ENCODE peak calls at places on chromosomes 1 and 21, in five cellular contexts. Q is HEK293T, D is SK-N-SH, R is HepG2, C is GM12878. T is an unnamed sample.

GRCh38 chr1:241688940-241689368 is 36.9 kb downstream of the WDR64 start:
- DNase-seq in Q (no peak), D (no peak), R (no peak), C (no peak), T (peak; percentile 66)

GRCh38 chr1:121595089-121595488 is 410.3 kb downstream of the SRGAP2C start:
- DNase-seq in Q (no peak), D (no peak), R (peak; percentile 44), C (no peak), T (peak; percentile 82)

GRCh38 chr1:211944733-211945500 is 90.4 kb downstream of the INTS7 start:
- DNase-seq in Q (no peak), D (no peak), R (peak; percentile 94), C (no peak), T (no peak)

GRCh38 chr1:54312874-54313316 is 93.3 kb downstream of the SSBP3 start:
- DNase-seq in Q (no peak), D (peak; percentile 73), R (peak; percentile 33), C (no peak), T (no peak)

GRCh38 chr1:32500387-32501209 is 35.7 kb downstream of the ZBTB8B start:
- DNase-seq in Q (peak; percentile 90), D (peak; percentile 90), R (no peak), C (no peak), T (peak; percentile 85)

GRCh38 chr21:38159355-38159754 is 97.4 kb upstream of the KCNJ15 start:
- DNase-seq in Q (peak; percentile 65), D (peak; percentile 57), R (peak; percentile 53), C (peak; percentile 19), T (peak; percentile 88)

GRCh38 chr1:88514544-88514943 is 169.5 kb upstream of the PKN2 start:
- DNase-seq in Q (no peak), D (no peak), R (no peak), C (no peak), T (no peak)

GRCh38 chr1:12230549-12231275 is 882 bp downstream of the VPS13D start:
- DNase-seq in Q (no peak), D (peak; percentile 68), R (peak; percentile 27), C (no peak), T (peak; percentile 64)

GRCh38 chr21:14120091-14120734 is 90.5 kb downstream of the LIPI start:
- DNase-seq in Q (peak; percentile 45), D (peak; percentile 25), R (peak; percentile 11), C (peak; percentile 23), T (peak; percentile 78)

GRCh38 chr1:210726621-210727020 is 397.9 kb downstream of the HHAT start:
- DNase-seq in Q (peak; percentile 52), D (no peak), R (no peak), C (no peak), T (peak; percentile 72)

GRCh38 chr1:60596791-60597748 is 485.3 kb upstream of the NFIA start:
- DNase-seq in Q (no peak), D (no peak), R (no peak), C (no peak), T (peak; percentile 22)

GRCh38 chr21:30434033-30434631 is 4.1 kb downstream of the KRTAP13-4 start:
- DNase-seq in Q (peak; percentile 62), D (peak; percentile 33), R (no peak), C (no peak), T (peak; percentile 29)

GRCh38 chr1:36166938-36167910 is 11.3 kb downstream of the MAP7D1 start:
- DNase-seq in Q (no peak), D (no peak), R (no peak), C (no peak), T (no peak)

GRCh38 chr1:36098650-36099365 is 10.1 kb downstream of the ADPRS start:
- DNase-seq in Q (no peak), D (no peak), R (no peak), C (no peak), T (no peak)

GRCh38 chr1:235297579-235297978 is 30.4 kb downstream of the ARID4B start:
- DNase-seq in Q (no peak), D (no peak), R (no peak), C (no peak), T (no peak)

GRCh38 chr1:158150512-158150911 is 30.2 kb upstream of the CD1D start:
- DNase-seq in Q (no peak), D (no peak), R (no peak), C (no peak), T (no peak)

GRCh38 chr1:203325418-203326091 is 20.2 kb downstream of the BTG2 start:
- DNase-seq in Q (no peak), D (no peak), R (no peak), C (no peak), T (no peak)

GRCh38 chr21:26169611-26170470 is 729 bp downstream of the APP start:
- DNase-seq in Q (peak; percentile 60), D (peak; percentile 83), R (no peak), C (no peak), T (peak; percentile 10)

GRCh38 chr1:9101510-9102146 is 27.3 kb downstream of the GPR157 start:
- DNase-seq in Q (peak; percentile 65), D (peak; percentile 68), R (peak; percentile 55), C (no peak), T (peak; percentile 66)

GRCh38 chr1:89781494-89782126 is 39.2 kb upstream of the LRRC8D start:
- DNase-seq in Q (no peak), D (no peak), R (no peak), C (peak; percentile 81), T (no peak)

GRCh38 chr1:32741417-32742131 is 39.0 kb upstream of the SYNC start:
- DNase-seq in Q (peak; percentile 83), D (peak; percentile 88), R (no peak), C (no peak), T (peak; percentile 60)

GRCh38 chr1:110645962-110646735 is 28.6 kb downstream of the KCNA3 start:
- DNase-seq in Q (no peak), D (no peak), R (no peak), C (no peak), T (no peak)

GRCh38 chr1:20307026-20307425 is 16.4 kb downstream of the VWA5B1 start:
- DNase-seq in Q (no peak), D (no peak), R (no peak), C (no peak), T (no peak)

GRCh38 chr1:95117207-95118018 is at the start of gene TLCD4:
- DNase-seq in Q (peak; percentile 88), D (peak; percentile 88), R (peak; percentile 25), C (no peak), T (peak; percentile 77)

GRCh38 chr21:46161800-46162592 is 6.6 kb upstream of the FTCD start:
- DNase-seq in Q (no peak), D (peak; percentile 22), R (no peak), C (no peak), T (no peak)

GRCh38 chr1:153685578-153686340 is 7.3 kb downstream of the NPR1 start:
- DNase-seq in Q (no peak), D (peak; percentile 17), R (no peak), C (no peak), T (no peak)

GRCh38 chr1:220137006-220137794 is 43.3 kb downstream of the IARS2 start:
- DNase-seq in Q (no peak), D (no peak), R (no peak), C (no peak), T (no peak)

GRCh38 chr1:226128487-226129075 is 58.0 kb downstream of the ACBD3 start:
- DNase-seq in Q (no peak), D (peak; percentile 5), R (peak; percentile 50), C (no peak), T (no peak)

GRCh38 chr1:56029329-56030003 is 549.9 kb downstream of the PLPP3 start:
- DNase-seq in Q (no peak), D (no peak), R (peak; percentile 23), C (peak; percentile 5), T (no peak)

GRCh38 chr1:41802532-41803501 is 115.9 kb downstream of the HIVEP3 start:
- DNase-seq in Q (no peak), D (no peak), R (no peak), C (peak; percentile 85), T (no peak)

GRCh38 chr1:155479205-155479604 is 83.4 kb downstream of the ASH1L start:
- DNase-seq in Q (no peak), D (no peak), R (no peak), C (no peak), T (no peak)

GRCh38 chr1:21764615-21765423 is 18.1 kb downstream of the USP48 start:
- DNase-seq in Q (no peak), D (peak; percentile 15), R (no peak), C (no peak), T (peak; percentile 47)

GRCh38 chr21:29149771-29150425 is 19.5 kb downstream of the MAP3K7CL start:
- DNase-seq in Q (no peak), D (no peak), R (no peak), C (no peak), T (no peak)

GRCh38 chr1:58927722-58928085 is 143.9 kb upstream of the JUN start:
- DNase-seq in Q (no peak), D (no peak), R (no peak), C (no peak), T (no peak)

GRCh38 chr21:35527358-35527757 is 478.3 kb upstream of the RUNX1 start:
- DNase-seq in Q (no peak), D (no peak), R (no peak), C (no peak), T (no peak)

GRCh38 chr1:235503333-235504121 is 725 bp downstream of the B3GALNT2 start:
- DNase-seq in Q (peak; percentile 47), D (peak; percentile 55), R (peak; percentile 35), C (no peak), T (no peak)

GRCh38 chr1:184972281-184973055 is 1.8 kb downstream of the NIBAN1 start:
- DNase-seq in Q (no peak), D (no peak), R (no peak), C (no peak), T (no peak)

GRCh38 chr1:215631040-215631439 is 63.9 kb downstream of the KCTD3 start:
- DNase-seq in Q (no peak), D (no peak), R (no peak), C (no peak), T (no peak)
- TF ChIP-seq FOXM1 in Q (no peak), D (no peak), R (no peak), C (no peak), T (no peak)

GRCh38 chr1:113519561-113519960 is 129.2 kb downstream of the MAGI3 start:
- DNase-seq in Q (no peak), D (no peak), R (peak; percentile 30), C (no peak), T (no peak)
- TF ChIP-seq FOXM1 in Q (no peak), D (no peak), R (no peak), C (no peak), T (no peak)

DNA sequence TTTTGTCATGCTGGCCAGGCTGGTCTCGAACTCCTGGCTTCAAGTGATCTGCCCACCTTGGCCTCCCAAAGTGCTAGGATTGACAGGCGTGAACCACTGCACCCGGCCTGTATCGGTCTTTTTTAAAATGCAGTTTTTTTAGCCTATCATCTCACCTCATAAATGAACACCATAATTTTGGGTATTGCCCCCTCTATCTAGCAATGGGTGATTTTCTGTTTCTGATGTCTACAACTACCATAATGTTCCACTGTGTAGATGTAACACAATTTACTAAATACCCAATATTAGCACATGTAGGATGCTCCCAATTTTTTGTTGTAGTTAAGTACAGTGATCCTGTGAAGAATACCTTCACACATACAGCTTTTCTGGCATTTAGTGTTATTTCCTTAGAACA is 2.0 kb upstream of the CAMTA1 start:
- DNase-seq in Q (no peak), D (no peak), R (no peak), C (no peak), T (no peak)
- TF ChIP-seq FOXM1 in Q (no peak), D (no peak), R (no peak), C (no peak), T (no peak)

GRCh38 chr1:3321559-3322439 is 132.7 kb upstream of the ARHGEF16 start:
- DNase-seq in Q (peak; percentile 57), D (no peak), R (no peak), C (no peak), T (no peak)
- TF ChIP-seq FOXM1 in Q (no peak), D (no peak), R (no peak), C (no peak), T (no peak)